ENCODE peak calls at places on chromosomes 11 and 22, in eight cellular contexts. Z is kidney, Q is AG04450, F is tibial artery, V is bronchial epithelial cell, P is thoracic aorta, N is GM12865, Y is sigmoid colon. T is an unnamed sample.

GRCh38 chr22:35230839-35231584 is 26.3 kb upstream of the HMGXB4 start:
- DNase-seq in Z (no peak), Q (no peak), F (no peak), V (no peak), P (no peak), N (peak; percentile 80), Y (no peak), T (no peak)

GRCh38 chr11:13384837-13385417 is 78.1 kb downstream of the BTBD10 start:
- DNase-seq in Z (no peak), Q (peak; percentile 41), F (no peak), V (peak; percentile 48), P (no peak), N (peak; percentile 39), Y (no peak), T (no peak)

GRCh38 chr11:61816736-61817455 is at the start of gene FADS1:
- DNase-seq in Z (peak; percentile 97), Q (peak; percentile 89), F (peak; percentile 98), V (peak; percentile 75), P (peak; percentile 61), N (peak; percentile 95), Y (peak; percentile 96), T (peak; percentile 98)

GRCh38 chr11:13149991-13150390 is 127.6 kb upstream of the BMAL1 start:
- DNase-seq in Z (no peak), Q (no peak), F (no peak), V (no peak), P (no peak), N (no peak), Y (no peak), T (no peak)

GRCh38 chr11:47483408-47483807 is 34.5 kb upstream of the RAPSN start:
- DNase-seq in Z (no peak), Q (no peak), F (no peak), V (no peak), P (no peak), N (no peak), Y (no peak), T (no peak)

GRCh38 chr22:33062402-33062801 is 4.2 kb upstream of the SYN3 start:
- DNase-seq in Z (no peak), Q (no peak), F (no peak), V (no peak), P (no peak), N (no peak), Y (no peak), T (no peak)

GRCh38 chr22:30823015-30823370 is 128.3 kb downstream of the OSBP2 start:
- DNase-seq in Z (no peak), Q (no peak), F (peak; percentile 23), V (no peak), P (no peak), N (no peak), Y (no peak), T (peak; percentile 40)

GRCh38 chr22:50292643-50293440 is 14.6 kb downstream of the PLXNB2 start:
- DNase-seq in Z (no peak), Q (no peak), F (no peak), V (no peak), P (no peak), N (peak; percentile 59), Y (no peak), T (no peak)

GRCh38 chr11:80096736-80097135 is 655.9 kb upstream of the TENM4 start:
- DNase-seq in Z (no peak), Q (peak; percentile 26), F (no peak), V (peak; percentile 57), P (no peak), N (no peak), Y (no peak), T (no peak)

GRCh38 chr11:133945087-133945974 is 11.4 kb downstream of the IGSF9B start:
- DNase-seq in Z (peak; percentile 72), Q (no peak), F (peak; percentile 74), V (peak; percentile 7), P (no peak), N (no peak), Y (peak; percentile 83), T (no peak)

GRCh38 chr11:101993172-101993571 is 54.1 kb upstream of the CFAP300 start:
- DNase-seq in Z (no peak), Q (no peak), F (no peak), V (no peak), P (no peak), N (no peak), Y (no peak), T (no peak)

GRCh38 chr22:19612866-19613572 is 88.8 kb upstream of the CLDN5 start:
- DNase-seq in Z (no peak), Q (no peak), F (no peak), V (no peak), P (no peak), N (no peak), Y (no peak), T (no peak)

GRCh38 chr22:25627271-25627848 is 62.9 kb downstream of the GRK3 start:
- DNase-seq in Z (no peak), Q (no peak), F (no peak), V (peak; percentile 69), P (no peak), N (no peak), Y (no peak), T (no peak)

GRCh38 chr11:2940166-2940929 is 11.1 kb upstream of the PHLDA2 start:
- DNase-seq in Z (peak; percentile 85), Q (no peak), F (peak; percentile 69), V (peak; percentile 49), P (no peak), N (no peak), Y (peak; percentile 66), T (peak; percentile 77)

GRCh38 chr11:16193897-16194381 is 162.4 kb downstream of the SOX6 start:
- DNase-seq in Z (no peak), Q (no peak), F (no peak), V (no peak), P (no peak), N (no peak), Y (no peak), T (no peak)

GRCh38 chr22:39634530-39635399 is 64.2 kb downstream of the CACNA1I start:
- DNase-seq in Z (no peak), Q (peak; percentile 70), F (no peak), V (peak; percentile 92), P (no peak), N (peak; percentile 20), Y (no peak), T (no peak)

GRCh38 chr11:94504689-94505293 is 7.5 kb upstream of the C11orf97 start:
- DNase-seq in Z (no peak), Q (peak; percentile 34), F (no peak), V (peak; percentile 69), P (no peak), N (peak; percentile 60), Y (no peak), T (no peak)

GRCh38 chr22:36245805-36246356 is 6.6 kb upstream of the APOL2 start:
- DNase-seq in Z (no peak), Q (no peak), F (no peak), V (no peak), P (no peak), N (no peak), Y (no peak), T (no peak)

GRCh38 chr22:36244522-36245391 is 5.4 kb upstream of the APOL2 start:
- DNase-seq in Z (peak; percentile 57), Q (no peak), F (no peak), V (no peak), P (no peak), N (no peak), Y (no peak), T (no peak)

GRCh38 chr22:36252754-36253522 is at the start of gene APOL1:
- DNase-seq in Z (peak; percentile 79), Q (no peak), F (no peak), V (peak; percentile 56), P (no peak), N (peak; percentile 73), Y (peak; percentile 85), T (peak; percentile 74)

GRCh38 chr22:36246718-36247117 is 6.2 kb upstream of the APOL1 start:
- DNase-seq in Z (no peak), Q (no peak), F (no peak), V (no peak), P (no peak), N (no peak), Y (no peak), T (no peak)

DNA sequence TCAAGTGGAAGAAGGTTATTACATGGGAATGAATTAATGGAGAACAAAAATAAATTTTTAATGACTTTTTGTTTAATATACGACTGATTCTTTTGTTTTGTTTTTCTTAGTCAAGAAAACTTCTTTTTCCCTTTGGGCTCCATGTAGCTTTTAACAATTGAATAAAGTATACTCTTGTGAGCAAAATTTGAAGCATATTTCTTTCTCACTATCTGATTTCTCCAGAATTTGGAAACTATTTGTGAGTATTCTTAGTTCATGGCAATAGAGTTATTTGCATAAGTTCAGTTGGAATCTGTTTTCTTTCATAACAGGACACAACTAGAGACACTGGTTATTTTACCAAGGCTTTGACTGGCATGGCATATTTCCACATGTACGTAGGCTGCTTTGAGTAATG is 3.8 kb upstream of the APOL1 start:
- DNase-seq in Z (no peak), Q (no peak), F (no peak), V (no peak), P (no peak), N (no peak), Y (no peak), T (no peak)
- H3K4me3 ChIP-seq in Z (no peak overlapping the region), Q (no peak overlapping the region), F (no peak overlapping the region), V (no peak overlapping the region), P (no peak overlapping the region), N (no peak overlapping the region), Y (no peak overlapping the region), T (no peak overlapping the region)

GRCh38 chr22:42320463-42321416 is 50.3 kb upstream of the TCF20 start:
- DNase-seq in Z (no peak), Q (no peak), F (no peak), V (no peak), P (no peak), N (no peak), Y (no peak), T (no peak)

GRCh38 chr22:42323971-42324370 is 53.5 kb upstream of the TCF20 start:
- DNase-seq in Z (no peak), Q (no peak), F (no peak), V (no peak), P (no peak), N (no peak), Y (no peak), T (no peak)

GRCh38 chr22:42324566-42324965 is 54.1 kb upstream of the TCF20 start:
- DNase-seq in Z (no peak), Q (no peak), F (no peak), V (no peak), P (no peak), N (no peak), Y (no peak), T (no peak)

GRCh38 chr22:42322562-42322926 is 52.1 kb upstream of the TCF20 start:
- DNase-seq in Z (no peak), Q (no peak), F (no peak), V (peak; percentile 67), P (no peak), N (no peak), Y (no peak), T (no peak)

GRCh38 chr22:42321908-42322561 is 51.6 kb upstream of the TCF20 start:
- DNase-seq in Z (no peak), Q (no peak), F (no peak), V (peak; percentile 78), P (no peak), N (no peak), Y (no peak), T (no peak)
- TF ChIP-seq CTCF in Z (no peak), Q (no peak), F (no peak), V (no peak), P (no peak), N (no peak), Y (no peak), T (no peak)

GRCh38 chr11:44315947-44316387 is 6.0 kb upstream of the ALX4 start:
- DNase-seq in Z (peak; percentile 71), Q (no peak), F (peak; percentile 60), V (no peak), P (no peak), N (no peak), Y (no peak), T (peak; percentile 58)
- H3K4me3 ChIP-seq in Z (no peak overlapping the region), Q (peak overlapping the region; percentile 34), F (peak overlapping the region; percentile 21), V (no peak overlapping the region), P (peak overlapping the region; percentile 50), N (no peak overlapping the region), Y (peak overlapping the region; percentile 14), T (no peak overlapping the region)

GRCh38 chr11:27211370-27212127 is 151.5 kb downstream of the CCDC34 start:
- DNase-seq in Z (no peak), Q (no peak), F (no peak), V (no peak), P (no peak), N (no peak), Y (no peak), T (no peak)
- TF ChIP-seq CTCF in Z (peak; percentile 31), Q (peak; percentile 51), F (no peak), V (peak; percentile 17), P (peak; percentile 11), N (peak; percentile 33), Y (no peak), T (peak; percentile 39)

T was measured in upper lobe of right lung.